ENCODE peak calls at places on chromosomes 5 and 9, in four cellular contexts. A, D, X and B are unnamed samples.

GRCh38 chr5:181189363-181189961 is 15.5 kb downstream of the TRIM7 start:
- DNase-seq in A (peak), D (no peak), X (peak), B (no peak)

GRCh38 chr5:102554092-102554491 is 55.3 kb upstream of the SLCO6A1 start:
- DNase-seq in D (no peak), X (no peak), A (no peak), B (no peak)

GRCh38 chr9:71664566-71664965 is 103.7 kb downstream of the CEMIP2 start:
- DNase-seq in X (no peak), D (no peak), A (no peak), B (no peak)

GRCh38 chr9:17342696-17343095 is 207.9 kb downstream of the CNTLN start:
- DNase-seq in D (no peak), A (no peak), X (no peak), B (no peak)

GRCh38 chr9:134413890-134414731 is 87.9 kb downstream of the RXRA start:
- DNase-seq in A (no peak), X (peak), D (peak), B (no peak)

GRCh38 chr5:180315762-180316212 is 23.9 kb upstream of the MAPK9 start:
- DNase-seq in X (peak), D (no peak), A (peak), B (peak)

GRCh38 chr5:141402553-141403328 is at the start of gene PCDHGA9:
- DNase-seq in D (no peak), X (no peak), A (no peak), B (no peak)

GRCh38 chr9:109098221-109098959 is 21.4 kb downstream of the TMEM245 start:
- DNase-seq in D (peak), X (peak), A (no peak), B (no peak)

GRCh38 chr5:123285122-123286011 is 137.8 kb downstream of the CEP120 start:
- DNase-seq in A (no peak), X (peak), D (no peak), B (no peak)

GRCh38 chr5:149069711-149070110 is 6.8 kb upstream of the SH3TC2 start:
- DNase-seq in D (no peak), X (no peak), A (no peak), B (no peak)

GRCh38 chr5:140318778-140319177 is 15.9 kb upstream of the PFDN1 start:
- DNase-seq in D (no peak), X (no peak), A (no peak), B (no peak)

GRCh38 chr9:121059998-121060636 is 10.0 kb upstream of the C5 start:
- DNase-seq in A (peak), D (no peak), X (peak), B (no peak)

GRCh38 chr9:4421847-4422246 is 68.4 kb upstream of the SLC1A1 start:
- DNase-seq in D (no peak), A (no peak), X (no peak), B (no peak)

GRCh38 chr9:134669556-134669955 is 28.0 kb downstream of the COL5A1 start:
- DNase-seq in D (no peak), A (no peak), X (peak), B (no peak)

GRCh38 chr9:34124103-34124502 is 2.4 kb downstream of the DCAF12 start:
- DNase-seq in D (no peak), A (peak), X (no peak), B (no peak)

GRCh38 chr9:77456829-77457437 is 191.2 kb downstream of the GNA14 start:
- DNase-seq in X (peak), A (peak), D (peak), B (peak)

GRCh38 chr9:18976368-18977238 is 56.4 kb downstream of the SAXO1 start:
- DNase-seq in D (peak), A (no peak), X (no peak), B (no peak)

GRCh38 chr9:693460-694390 is 147.8 kb upstream of the DMRT1 start:
- DNase-seq in D (peak), A (no peak), X (no peak), B (no peak)

GRCh38 chr9:715743-716400 is 125.6 kb upstream of the DMRT1 start:
- DNase-seq in A (no peak), X (no peak), D (no peak), B (no peak)

GRCh38 chr9:15357050-15357653 is 50.1 kb upstream of the TTC39B start:
- DNase-seq in D (no peak), X (no peak), A (peak), B (no peak)

GRCh38 chr5:139391570-139392323 is 2.0 kb upstream of the MZB1 start:
- DNase-seq in X (no peak), D (no peak), A (peak), B (no peak)

GRCh38 chr9:130206579-130206978 is 34.4 kb downstream of the NCS1 start:
- DNase-seq in A (no peak), X (no peak), D (no peak), B (no peak)

GRCh38 chr9:134173127-134174072 is 9.0 kb upstream of the RNU6ATAC start:
- DNase-seq in X (no peak), A (no peak), D (no peak), B (no peak)

GRCh38 chr5:90293931-90294330 is 115.6 kb downstream of the CETN3 start:
- DNase-seq in A (no peak), D (no peak), X (no peak), B (no peak)

GRCh38 chr9:19788614-19789271 is at the start of gene SLC24A2:
- DNase-seq in X (peak), A (no peak), D (no peak), B (no peak)

GRCh38 chr5:38468978-38469706 is 87.3 kb downstream of the LIFR start:
- DNase-seq in D (no peak), X (no peak), A (no peak), B (no peak)

GRCh38 chr5:181239062-181239663 is 4.5 kb downstream of the RACK1 start:
- DNase-seq in X (no peak), A (no peak), D (no peak), B (no peak)

GRCh38 chr5:38666668-38667498 is 110.4 kb upstream of the LIFR start:
- DNase-seq in A (peak), D (peak), X (no peak), B (no peak)

GRCh38 chr5:93385665-93386064 is 195.4 kb downstream of the NR2F1-AS1 start:
- DNase-seq in X (no peak), D (peak), A (no peak), B (no peak)

GRCh38 chr9:109031241-109031640 is 17.9 kb upstream of the CTNNAL1 start:
- DNase-seq in X (no peak), D (no peak), A (no peak), B (no peak)

GRCh38 chr5:156870498-156870839 is 20.4 kb downstream of the PPP1R2B start:
- DNase-seq in A (no peak), X (no peak), D (no peak), B (no peak)

GRCh38 chr5:54595724-54596123 is 78.2 kb downstream of the SNX18 start:
- DNase-seq in A (no peak), X (no peak), D (no peak), B (no peak)

GRCh38 chr5:135382131-135382530 is 16.9 kb downstream of the MACROH2A1 start:
- DNase-seq in A (no peak), X (no peak), D (no peak), B (no peak)

GRCh38 chr9:129102791-129103594 is 7.6 kb downstream of the CRAT start:
- DNase-seq in A (peak), X (peak), D (no peak), B (no peak)

GRCh38 chr5:151153766-151154272 is 3.8 kb downstream of the ANXA6 start:
- DNase-seq in X (no peak), D (no peak), A (no peak), B (no peak)
- TF ChIP-seq CTCF in X (no peak), D (no peak), A (no peak), B (no peak)

GRCh38 chr5:83608122-83608521 is 112.5 kb downstream of the HAPLN1 start:
- DNase-seq in A (peak), D (no peak), X (peak), B (no peak)
- TF ChIP-seq CTCF in A (peak), D (peak), X (peak), B (peak)

DNA sequence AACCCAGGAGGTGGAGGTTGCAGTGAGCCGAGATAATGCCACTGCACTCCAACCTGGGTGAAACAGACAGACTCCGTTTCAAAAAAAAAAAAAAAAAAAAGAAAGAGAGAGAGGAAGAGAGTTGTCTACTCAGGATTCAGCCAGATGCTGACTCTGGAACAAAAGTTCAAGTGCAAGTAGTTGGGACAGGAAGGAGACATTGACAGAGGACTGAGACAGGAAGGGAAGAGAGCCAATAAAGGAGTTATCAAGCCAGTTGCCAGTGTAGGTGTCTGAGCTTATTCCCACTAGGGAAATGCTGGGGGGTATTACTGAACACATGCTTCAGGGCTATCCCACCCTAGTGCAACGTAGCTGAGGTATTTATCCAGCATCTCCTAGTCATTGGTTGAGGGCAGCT is 147.7 kb upstream of the SLC1A3 start:
- DNase-seq in D (no peak), A (no peak), X (no peak), B (no peak)
- TF ChIP-seq CTCF in D (no peak), A (no peak), X (no peak), B (no peak)

GRCh38 chr9:105006514-105006913 is 78.6 kb upstream of the ABCA1 start:
- DNase-seq in X (no peak), D (no peak), A (no peak), B (no peak)

GRCh38 chr9:105004466-105005090 is 76.6 kb upstream of the ABCA1 start:
- DNase-seq in D (no peak), A (no peak), X (no peak), B (no peak)

GRCh38 chr9:105007143-105007542 is 79.2 kb upstream of the ABCA1 start:
- DNase-seq in X (no peak), A (no peak), D (peak), B (peak)
- TF ChIP-seq CTCF in X (no peak), A (no peak), D (no peak), B (no peak)

GRCh38 chr9:73061131-73061530 is 90.5 kb upstream of the ANXA1 start:
- DNase-seq in X (no peak), D (no peak), A (no peak), B (no peak)

GRCh38 chr9:73065439-73065838 is 86.2 kb upstream of the ANXA1 start:
- DNase-seq in D (no peak), X (no peak), A (no peak), B (no peak)

GRCh38 chr9:73067074-73067473 is 84.6 kb upstream of the ANXA1 start:
- DNase-seq in D (no peak), A (peak), X (no peak), B (no peak)
- TF ChIP-seq CTCF in D (no peak), A (peak), X (no peak), B (no peak)

DNA sequence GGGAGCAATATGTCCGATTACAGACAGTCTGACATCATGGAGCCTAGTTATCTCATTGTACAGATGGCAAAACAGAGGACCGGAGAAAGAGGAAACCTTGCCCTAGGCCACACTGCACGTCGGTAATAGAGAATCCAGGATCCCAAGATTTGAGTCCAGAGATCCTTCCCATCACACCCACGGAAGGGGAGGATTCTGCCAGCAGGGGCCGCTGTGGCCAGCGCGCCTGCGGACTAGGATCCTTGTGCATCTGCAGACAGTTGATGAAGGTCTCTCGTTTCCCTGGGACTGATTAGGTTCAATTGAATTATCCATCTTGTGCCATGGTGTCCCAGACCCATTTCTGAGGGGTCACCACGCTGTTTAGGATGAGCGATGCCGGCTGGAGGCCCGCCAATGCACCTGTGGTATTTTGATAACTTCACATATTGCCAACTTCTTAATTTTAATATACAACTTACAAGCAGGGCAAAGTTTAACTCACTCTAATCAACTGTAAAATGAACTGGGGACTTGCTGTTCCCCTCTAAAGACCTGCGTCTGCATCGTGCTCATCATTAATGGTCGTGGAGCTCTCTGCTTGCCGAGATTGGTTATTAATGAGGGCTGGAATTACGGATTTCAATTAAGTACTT is 592.7 kb upstream of the BRINP1 start:
- DNase-seq in X (peak), A (no peak), D (no peak), B (no peak)
- TF ChIP-seq CTCF in X (peak), A (peak), D (peak), B (peak)

GRCh38 chr5:43016217-43016779 is 23.8 kb downstream of the ANXA2R start:
- DNase-seq in A (no peak), D (no peak), X (no peak), B (no peak)

GRCh38 chr5:43017438-43017820 is 22.7 kb downstream of the ANXA2R start:
- DNase-seq in D (no peak), A (peak), X (no peak), B (no peak)

GRCh38 chr5:43020294-43020711 is 19.8 kb downstream of the ANXA2R start:
- DNase-seq in D (no peak), A (peak), X (no peak), B (no peak)

GRCh38 chr5:43019293-43019614 is 20.9 kb downstream of the ANXA2R start:
- DNase-seq in A (no peak), D (no peak), X (no peak), B (no peak)

DNA sequence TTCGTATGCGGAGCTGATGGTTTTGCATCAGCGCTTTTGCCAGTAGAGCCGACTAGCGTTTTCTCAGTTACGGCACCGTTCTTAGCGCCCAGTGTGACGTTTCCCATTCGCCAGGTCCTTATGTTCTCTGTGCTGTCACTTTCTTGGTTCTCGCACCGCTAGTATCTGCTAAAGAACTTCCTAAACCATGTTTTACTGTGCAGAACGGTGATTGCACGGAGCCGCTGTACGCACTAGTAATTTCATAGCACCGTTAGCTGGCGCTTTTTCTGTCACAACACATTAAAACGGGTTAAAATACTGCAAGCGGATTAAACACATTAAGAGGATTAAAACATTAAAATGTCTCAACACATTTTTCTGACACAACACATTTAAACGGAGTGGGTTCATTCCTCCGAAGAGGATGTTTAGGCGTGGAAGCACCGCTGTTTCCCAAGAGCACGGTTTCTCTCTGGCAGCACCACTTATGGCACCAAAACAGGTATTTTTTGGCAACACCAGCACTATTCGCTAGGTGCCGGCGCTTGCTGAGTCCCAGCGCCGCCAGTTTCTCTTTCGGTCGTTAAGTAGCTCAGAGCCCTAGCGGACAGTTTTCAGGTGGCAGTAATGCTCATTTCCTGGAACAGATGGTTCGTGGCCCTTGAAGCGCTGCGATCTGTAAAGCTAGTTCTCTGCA is 20.4 kb downstream of the ANXA2R start:
- DNase-seq in D (no peak), A (peak), X (peak), B (peak)
- TF ChIP-seq CTCF in D (peak), A (peak), X (peak), B (peak)

DNA sequence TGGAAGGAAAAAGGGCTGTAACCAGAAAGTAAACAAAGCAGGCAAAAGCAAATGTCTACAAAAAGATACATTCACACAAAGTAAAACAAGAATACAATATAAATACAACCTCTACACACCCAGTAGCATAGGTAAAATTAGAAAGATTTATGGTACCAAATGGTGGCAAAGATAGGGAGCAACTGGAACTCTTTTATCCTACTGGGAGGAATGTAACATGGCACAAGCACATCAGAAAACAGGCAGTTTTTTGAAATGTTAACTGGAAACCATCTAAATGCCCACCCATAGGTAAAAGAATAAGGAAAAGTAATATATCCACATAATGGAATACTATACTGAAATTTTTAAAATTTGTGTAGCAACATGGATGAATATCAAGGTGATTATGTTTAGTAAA is 8.7 kb upstream of the ARL14EPL start:
- DNase-seq in D (no peak), X (no peak), A (no peak), B (no peak)
- TF ChIP-seq CTCF in D (no peak), X (no peak), A (no peak), B (no peak)